ENCODE peak calls at places on chromosome 19, in eight cellular contexts. U is CD4-positive, CD25-positive, alpha-beta regulatory T cell; M is upper lobe of right lung; V is kidney; G is adrenal gland; C is tibial nerve; Q is tibial artery; R is left ventricle myocardium inferior. K is an unnamed sample.

GRCh38 chr19:9847087-9847671 is 12.1 kb downstream of the PIN1 start:
- DNase-seq in U (no peak), M (no peak), V (no peak), G (peak; percentile 93), C (no peak), Q (peak; percentile 78), R (no peak), K (peak; percentile 83)

GRCh38 chr19:33302974-33303790 is 848 bp upstream of the CEBPA start:
- DNase-seq in U (no peak), M (peak; percentile 86), V (peak; percentile 86), G (no peak), C (no peak), Q (no peak), R (peak; percentile 57), K (peak; percentile 69)

GRCh38 chr19:38734426-38735256 is 9.6 kb downstream of the CAPN12 start:
- DNase-seq in U (no peak), M (peak; percentile 68), V (peak; percentile 82), G (no peak), C (no peak), Q (peak; percentile 68), R (no peak), K (peak; percentile 50)

GRCh38 chr19:2327773-2328400 is 499 bp downstream of the LSM7 start:
- DNase-seq in U (peak; percentile 51), M (no peak), V (no peak), G (peak; percentile 49), C (peak; percentile 19), Q (no peak), R (no peak), K (peak; percentile 90)

GRCh38 chr19:17488593-17489391 is 18.5 kb downstream of the SLC27A1 start:
- DNase-seq in U (peak; percentile 68), M (peak; percentile 95), V (peak; percentile 88), G (peak; percentile 74), C (no peak), Q (peak; percentile 71), R (peak; percentile 59), K (peak; percentile 99)

GRCh38 chr19:34734601-34735103 is 609 bp downstream of the ZNF181 start:
- DNase-seq in U (no peak), M (no peak), V (no peak), G (no peak), C (no peak), Q (no peak), R (no peak), K (peak; percentile 3)

GRCh38 chr19:2343289-2343982 is 15.0 kb downstream of the SPPL2B start:
- DNase-seq in U (no peak), M (no peak), V (peak; percentile 64), G (no peak), C (no peak), Q (no peak), R (no peak), K (no peak)

GRCh38 chr19:23305555-23305954 is 55.4 kb upstream of the ZNF724 start:
- DNase-seq in U (no peak), M (no peak), V (no peak), G (no peak), C (no peak), Q (no peak), R (no peak), K (no peak)

GRCh38 chr19:46904114-46905060 is 43.6 kb downstream of the ARHGAP35 start:
- DNase-seq in U (no peak), M (no peak), V (peak; percentile 87), G (peak; percentile 57), C (no peak), Q (no peak), R (peak; percentile 36), K (peak; percentile 70)

GRCh38 chr19:46907880-46908279 is 47.1 kb downstream of the ARHGAP35 start:
- DNase-seq in U (no peak), M (no peak), V (no peak), G (peak; percentile 33), C (no peak), Q (peak; percentile 71), R (no peak), K (no peak)

GRCh38 chr19:46909356-46909755 is 48.6 kb downstream of the ARHGAP35 start:
- DNase-seq in U (no peak), M (no peak), V (no peak), G (no peak), C (no peak), Q (no peak), R (no peak), K (no peak)

GRCh38 chr19:46903458-46903857 is 42.7 kb downstream of the ARHGAP35 start:
- DNase-seq in U (no peak), M (no peak), V (no peak), G (no peak), C (no peak), Q (no peak), R (no peak), K (peak; percentile 84)

GRCh38 chr19:46906221-46906620 is 45.4 kb downstream of the ARHGAP35 start:
- DNase-seq in U (no peak), M (no peak), V (no peak), G (no peak), C (no peak), Q (no peak), R (no peak), K (no peak)
- H3K4me1 ChIP-seq in U (peaks cover 23% of the 10 kb centered on the region), M (peaks cover 46% of the 10 kb centered on the region), V (peaks cover 50% of the 10 kb centered on the region), G (peaks cover 62% of the 10 kb centered on the region), C (peaks cover 20% of the 10 kb centered on the region), Q (peaks cover 25% of the 10 kb centered on the region), R (peaks cover 88% of the 10 kb centered on the region), K (peaks cover 14% of the 10 kb centered on the region)

GRCh38 chr19:29680447-29680846 is 15.2 kb downstream of the PLEKHF1 start:
- DNase-seq in U (peak; percentile 70), M (peak; percentile 77), V (peak; percentile 80), G (no peak), C (no peak), Q (no peak), R (peak; percentile 53), K (no peak)
- H3K4me1 ChIP-seq in U (peaks cover 76% of the 10 kb centered on the region), M (peaks cover 55% of the 10 kb centered on the region), V (no peaks in the 10 kb centered on the region), G (no peaks in the 10 kb centered on the region), C (peaks cover 78% of the 10 kb centered on the region), Q (peaks cover 17% of the 10 kb centered on the region), R (peaks cover 78% of the 10 kb centered on the region), K (no peaks in the 10 kb centered on the region)

GRCh38 chr19:45354443-45354842 is 13.9 kb downstream of the KLC3 start:
- DNase-seq in U (no peak), M (no peak), V (no peak), G (no peak), C (no peak), Q (no peak), R (no peak), K (no peak)
- H3K4me1 ChIP-seq in U (no peaks in the 10 kb centered on the region), M (no peaks in the 10 kb centered on the region), V (no peaks in the 10 kb centered on the region), G (no peaks in the 10 kb centered on the region), C (no peaks in the 10 kb centered on the region), Q (no peaks in the 10 kb centered on the region), R (no peaks in the 10 kb centered on the region), K (no peaks in the 10 kb centered on the region)

DNA sequence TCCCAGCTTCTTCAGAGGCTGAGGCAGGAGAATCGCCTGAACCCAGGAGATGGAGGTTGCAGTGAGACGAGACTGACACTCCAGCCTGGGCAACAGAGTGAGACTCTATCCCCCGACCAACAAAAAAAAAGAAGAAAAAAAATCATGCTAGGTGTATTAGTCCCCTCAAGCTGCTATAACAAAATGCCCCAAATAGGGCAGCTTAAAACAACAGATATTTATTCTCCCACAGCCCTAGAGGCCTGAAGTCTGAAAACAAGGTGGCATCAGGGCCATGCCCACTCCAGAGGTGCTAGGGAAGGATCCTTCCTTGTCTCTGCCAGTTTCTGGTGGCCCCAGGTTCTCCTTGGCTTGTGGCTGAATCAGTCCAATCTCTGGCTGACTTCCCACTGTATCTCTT is 8.6 kb upstream of the EHD2 start:
- DNase-seq in U (no peak), M (no peak), V (no peak), G (no peak), C (no peak), Q (no peak), R (no peak), K (no peak)
- H3K4me1 ChIP-seq in U (no peaks in the 10 kb centered on the region), M (no peaks in the 10 kb centered on the region), V (no peaks in the 10 kb centered on the region), G (no peaks in the 10 kb centered on the region), C (no peaks in the 10 kb centered on the region), Q (no peaks in the 10 kb centered on the region), R (no peaks in the 10 kb centered on the region), K (no peaks in the 10 kb centered on the region)

GRCh38 chr19:40802300-40803169 is 3.5 kb downstream of the EGLN2 start:
- DNase-seq in U (no peak), M (peak; percentile 73), V (no peak), G (peak; percentile 61), C (no peak), Q (peak; percentile 86), R (peak; percentile 87), K (no peak)
- H3K4me1 ChIP-seq in U (peaks cover 89% of the 10 kb centered on the region), M (peaks cover 81% of the 10 kb centered on the region), V (peaks cover 34% of the 10 kb centered on the region), G (peaks cover 83% of the 10 kb centered on the region), C (peaks cover 74% of the 10 kb centered on the region), Q (peaks cover 77% of the 10 kb centered on the region), R (peaks cover 91% of the 10 kb centered on the region), K (peaks cover 8% of the 10 kb centered on the region)

K was measured in mesendoderm.